ENCODE peak calls at places on chromosomes 13 and 19, in eight cellular contexts. One of them, this sample, is unnamed.

GRCh38 chr13:90545070-90545840 is 802.2 kb upstream of the MIR17HG start:
- DNase-seq in HCT116: no peak
- DNase-seq in sigmoid colon: no peak
- DNase-seq in esophagus muscularis mucosa: no peak
- DNase-seq in tibial nerve: no peak
- DNase-seq in GM12878: no peak
- DNase-seq in body of pancreas: no peak
- DNase-seq in HL-60: no peak
- DNase-seq in this sample: no peak

GRCh38 chr13:66210677-66211076 is 1019.5 kb downstream of the PCDH9 start:
- DNase-seq in sigmoid colon: no peak
- DNase-seq in HCT116: peak; percentile 63
- DNase-seq in HL-60: no peak
- DNase-seq in GM12878: no peak
- DNase-seq in esophagus muscularis mucosa: no peak
- DNase-seq in body of pancreas: no peak
- DNase-seq in tibial nerve: no peak
- DNase-seq in this sample: no peak

GRCh38 chr13:53007872-53008271 is 20.7 kb upstream of the OLFM4 start:
- DNase-seq in body of pancreas: no peak
- DNase-seq in GM12878: no peak
- DNase-seq in tibial nerve: no peak
- DNase-seq in sigmoid colon: no peak
- DNase-seq in HCT116: no peak
- DNase-seq in esophagus muscularis mucosa: peak; percentile 72
- DNase-seq in HL-60: peak; percentile 43
- DNase-seq in this sample: no peak

GRCh38 chr19:858868-859843 is at the start of gene CFD:
- DNase-seq in esophagus muscularis mucosa: no peak
- DNase-seq in sigmoid colon: peak; percentile 89
- DNase-seq in HL-60: peak; percentile 88
- DNase-seq in body of pancreas: no peak
- DNase-seq in tibial nerve: peak; percentile 70
- DNase-seq in HCT116: no peak
- DNase-seq in GM12878: no peak
- DNase-seq in this sample: peak; percentile 90

GRCh38 chr13:95438297-95438696 is 114.2 kb upstream of the CLDN10 start:
- DNase-seq in GM12878: no peak
- DNase-seq in sigmoid colon: no peak
- DNase-seq in esophagus muscularis mucosa: no peak
- DNase-seq in HCT116: no peak
- DNase-seq in tibial nerve: no peak
- DNase-seq in body of pancreas: no peak
- DNase-seq in HL-60: no peak
- DNase-seq in this sample: no peak

GRCh38 chr13:27171244-27171829 is at the start of gene USP12:
- DNase-seq in esophagus muscularis mucosa: no peak
- DNase-seq in sigmoid colon: no peak
- DNase-seq in HL-60: no peak
- DNase-seq in GM12878: no peak
- DNase-seq in tibial nerve: no peak
- DNase-seq in body of pancreas: no peak
- DNase-seq in HCT116: no peak
- DNase-seq in this sample: no peak

GRCh38 chr19:8666814-8667405 is 31.7 kb downstream of the ACTL9 start:
- DNase-seq in HL-60: no peak
- DNase-seq in sigmoid colon: no peak
- DNase-seq in body of pancreas: no peak
- DNase-seq in esophagus muscularis mucosa: no peak
- DNase-seq in GM12878: no peak
- DNase-seq in tibial nerve: no peak
- DNase-seq in HCT116: no peak
- DNase-seq in this sample: no peak

GRCh38 chr19:27392027-27392632 is 1820.8 kb downstream of the UQCRFS1 start:
- DNase-seq in body of pancreas: no peak
- DNase-seq in sigmoid colon: no peak
- DNase-seq in tibial nerve: peak; percentile 9
- DNase-seq in esophagus muscularis mucosa: no peak
- DNase-seq in HL-60: no peak
- DNase-seq in GM12878: no peak
- DNase-seq in HCT116: no peak
- DNase-seq in this sample: peak; percentile 2

GRCh38 chr13:98530236-98530635 is 46.7 kb downstream of the STK24 start:
- DNase-seq in HCT116: no peak
- DNase-seq in GM12878: no peak
- DNase-seq in tibial nerve: no peak
- DNase-seq in sigmoid colon: peak; percentile 7
- DNase-seq in esophagus muscularis mucosa: no peak
- DNase-seq in HL-60: no peak
- DNase-seq in body of pancreas: no peak
- DNase-seq in this sample: no peak

GRCh38 chr13:34853161-34853560 is 88.9 kb upstream of the NBEA start:
- DNase-seq in GM12878: no peak
- DNase-seq in sigmoid colon: no peak
- DNase-seq in tibial nerve: no peak
- DNase-seq in HCT116: no peak
- DNase-seq in body of pancreas: no peak
- DNase-seq in HL-60: no peak
- DNase-seq in esophagus muscularis mucosa: no peak
- DNase-seq in this sample: no peak

GRCh38 chr13:106492576-106493323 is 42.7 kb downstream of the EFNB2 start:
- DNase-seq in GM12878: no peak
- DNase-seq in HCT116: no peak
- DNase-seq in body of pancreas: no peak
- DNase-seq in esophagus muscularis mucosa: no peak
- DNase-seq in tibial nerve: no peak
- DNase-seq in sigmoid colon: no peak
- DNase-seq in HL-60: no peak
- DNase-seq in this sample: no peak

GRCh38 chr19:6070179-6071102 is 39.9 kb downstream of the RFX2 start:
- DNase-seq in body of pancreas: peak; percentile 0
- DNase-seq in GM12878: no peak
- DNase-seq in HL-60: no peak
- DNase-seq in sigmoid colon: no peak
- DNase-seq in tibial nerve: no peak
- DNase-seq in HCT116: no peak
- DNase-seq in esophagus muscularis mucosa: peak; percentile 39
- DNase-seq in this sample: no peak

GRCh38 chr13:98349731-98350305 is 172.7 kb upstream of the RNF113B start:
- DNase-seq in sigmoid colon: no peak
- DNase-seq in HCT116: no peak
- DNase-seq in tibial nerve: no peak
- DNase-seq in HL-60: peak; percentile 14
- DNase-seq in body of pancreas: peak; percentile 25
- DNase-seq in GM12878: no peak
- DNase-seq in esophagus muscularis mucosa: no peak
- DNase-seq in this sample: no peak

GRCh38 chr13:113647351-113648217 is 10.4 kb downstream of the ATP4B start:
- DNase-seq in HL-60: peak; percentile 34
- DNase-seq in sigmoid colon: peak; percentile 95
- DNase-seq in GM12878: no peak
- DNase-seq in esophagus muscularis mucosa: no peak
- DNase-seq in HCT116: peak; percentile 19
- DNase-seq in body of pancreas: peak; percentile 98
- DNase-seq in tibial nerve: peak; percentile 79
- DNase-seq in this sample: peak; percentile 76

GRCh38 chr19:55624109-55625003 is at the start of gene ZNF784:
- DNase-seq in sigmoid colon: peak; percentile 97
- DNase-seq in esophagus muscularis mucosa: peak; percentile 98
- DNase-seq in tibial nerve: peak; percentile 92
- DNase-seq in HCT116: peak; percentile 85
- DNase-seq in body of pancreas: peak; percentile 95
- DNase-seq in GM12878: no peak
- DNase-seq in HL-60: peak; percentile 88
- DNase-seq in this sample: peak; percentile 97

GRCh38 chr13:38954291-38954690 is 36.3 kb downstream of the STOML3 start:
- DNase-seq in HL-60: no peak
- DNase-seq in sigmoid colon: no peak
- DNase-seq in GM12878: no peak
- DNase-seq in esophagus muscularis mucosa: no peak
- DNase-seq in HCT116: no peak
- DNase-seq in tibial nerve: no peak
- DNase-seq in body of pancreas: no peak
- DNase-seq in this sample: no peak

GRCh38 chr13:50672025-50672424 is 171.5 kb downstream of the DLEU7 start:
- DNase-seq in tibial nerve: no peak
- DNase-seq in HL-60: no peak
- DNase-seq in GM12878: no peak
- DNase-seq in HCT116: no peak
- DNase-seq in body of pancreas: peak; percentile 57
- DNase-seq in esophagus muscularis mucosa: no peak
- DNase-seq in sigmoid colon: no peak
- DNase-seq in this sample: no peak
- H3K27ac ChIP-seq in tibial nerve: no peak overlapping the region
- H3K27ac ChIP-seq in HL-60: no peak overlapping the region
- H3K27ac ChIP-seq in GM12878: no peak overlapping the region
- H3K27ac ChIP-seq in HCT116: no peak overlapping the region
- H3K27ac ChIP-seq in body of pancreas: no peak overlapping the region
- H3K27ac ChIP-seq in esophagus muscularis mucosa: no peak overlapping the region
- H3K27ac ChIP-seq in sigmoid colon: no peak overlapping the region
- H3K27ac ChIP-seq in this sample: no peak overlapping the region

GRCh38 chr19:2900296-2901252 is at the start of gene ZNF57:
- DNase-seq in esophagus muscularis mucosa: peak; percentile 100
- DNase-seq in body of pancreas: peak; percentile 100
- DNase-seq in tibial nerve: peak; percentile 100
- DNase-seq in HCT116: peak; percentile 98
- DNase-seq in sigmoid colon: peak; percentile 100
- DNase-seq in HL-60: peak; percentile 95
- DNase-seq in GM12878: peak; percentile 92
- DNase-seq in this sample: peak; percentile 100
- H3K27ac ChIP-seq in esophagus muscularis mucosa: peak within 1 kb of the TSS; percentile 79
- H3K27ac ChIP-seq in body of pancreas: peak within 1 kb of the TSS; percentile 80
- H3K27ac ChIP-seq in tibial nerve: peak within 1 kb of the TSS; percentile 83
- H3K27ac ChIP-seq in HCT116: peak within 1 kb of the TSS; percentile 68
- H3K27ac ChIP-seq in sigmoid colon: peak within 1 kb of the TSS; percentile 88
- H3K27ac ChIP-seq in HL-60: peak within 1 kb of the TSS; percentile 38
- H3K27ac ChIP-seq in GM12878: peak within 1 kb of the TSS; percentile 79
- H3K27ac ChIP-seq in this sample: peak within 1 kb of the TSS; percentile 79

DNA sequence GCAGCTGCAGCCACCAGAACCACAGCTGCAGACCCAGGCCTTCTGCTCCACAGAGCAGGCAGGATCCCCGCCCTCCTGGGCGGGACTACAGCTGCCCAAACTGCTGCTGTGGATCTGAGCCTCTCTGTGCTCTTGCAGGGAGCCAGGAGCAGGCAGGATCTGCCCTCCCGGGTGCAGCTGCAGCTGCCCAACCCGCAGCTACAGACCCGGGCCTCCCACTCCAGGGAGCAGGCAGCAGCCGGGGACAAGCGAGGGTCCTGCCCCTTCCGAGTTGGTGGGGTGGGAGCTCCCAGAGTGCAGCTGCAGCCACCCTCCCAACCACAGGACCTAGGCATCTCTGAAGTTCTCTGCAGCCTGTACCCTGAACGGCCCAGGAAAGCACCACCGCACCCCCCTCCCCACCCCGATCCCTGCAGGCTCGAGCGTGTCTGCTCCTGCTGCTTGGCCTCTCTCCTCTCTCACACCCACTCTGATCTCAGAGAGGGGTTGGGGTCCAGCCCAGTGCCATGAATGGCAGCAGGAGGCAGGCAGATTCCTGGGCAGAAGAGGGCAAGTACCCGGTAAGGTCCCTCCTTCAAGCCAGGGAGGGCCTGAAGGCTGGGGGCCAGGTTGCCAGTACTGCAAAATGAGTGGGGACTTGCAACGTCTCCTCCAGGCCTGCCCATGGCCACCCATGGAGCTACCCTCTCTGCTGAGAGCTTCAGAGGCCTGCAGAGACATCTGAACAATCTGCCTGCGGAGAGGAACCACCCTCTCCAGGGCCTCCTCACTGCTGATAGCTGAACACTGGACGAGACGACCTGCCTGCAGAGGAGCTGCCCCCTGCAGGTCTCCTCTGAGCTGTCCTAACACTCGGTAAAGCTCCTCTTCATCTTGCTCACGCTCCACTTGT is 16.4 kb upstream of the EMP3 start:
- DNase-seq in HL-60: peak; percentile 35
- DNase-seq in body of pancreas: no peak
- DNase-seq in HCT116: no peak
- DNase-seq in GM12878: no peak
- DNase-seq in tibial nerve: no peak
- DNase-seq in sigmoid colon: no peak
- DNase-seq in esophagus muscularis mucosa: no peak
- DNase-seq in this sample: no peak
- H3K27ac ChIP-seq in HL-60: no peak overlapping the region
- H3K27ac ChIP-seq in body of pancreas: no peak overlapping the region
- H3K27ac ChIP-seq in HCT116: no peak overlapping the region
- H3K27ac ChIP-seq in GM12878: no peak overlapping the region
- H3K27ac ChIP-seq in tibial nerve: no peak overlapping the region
- H3K27ac ChIP-seq in sigmoid colon: no peak overlapping the region
- H3K27ac ChIP-seq in esophagus muscularis mucosa: no peak overlapping the region
- H3K27ac ChIP-seq in this sample: no peak overlapping the region

GRCh38 chr19:38331728-38332127 is 3.9 kb upstream of the CATSPERG start:
- DNase-seq in tibial nerve: no peak
- DNase-seq in esophagus muscularis mucosa: no peak
- DNase-seq in sigmoid colon: no peak
- DNase-seq in body of pancreas: no peak
- DNase-seq in GM12878: no peak
- DNase-seq in HCT116: no peak
- DNase-seq in HL-60: no peak
- DNase-seq in this sample: no peak

GRCh38 chr19:38335949-38336637 is 463 bp downstream of the CATSPERG start:
- DNase-seq in body of pancreas: peak; percentile 94
- DNase-seq in tibial nerve: peak; percentile 84
- DNase-seq in HCT116: peak; percentile 91
- DNase-seq in sigmoid colon: peak; percentile 99
- DNase-seq in esophagus muscularis mucosa: peak; percentile 99
- DNase-seq in HL-60: peak; percentile 98
- DNase-seq in GM12878: peak; percentile 80
- DNase-seq in this sample: peak; percentile 97

GRCh38 chr19:38340927-38341326 is 5.3 kb downstream of the CATSPERG start:
- DNase-seq in body of pancreas: no peak
- DNase-seq in HL-60: no peak
- DNase-seq in HCT116: no peak
- DNase-seq in tibial nerve: no peak
- DNase-seq in esophagus muscularis mucosa: no peak
- DNase-seq in sigmoid colon: no peak
- DNase-seq in GM12878: no peak
- DNase-seq in this sample: no peak

GRCh38 chr19:38337360-38337653 is 1.7 kb downstream of the CATSPERG start:
- DNase-seq in esophagus muscularis mucosa: no peak
- DNase-seq in GM12878: no peak
- DNase-seq in HL-60: no peak
- DNase-seq in sigmoid colon: no peak
- DNase-seq in tibial nerve: no peak
- DNase-seq in HCT116: no peak
- DNase-seq in body of pancreas: no peak
- DNase-seq in this sample: no peak

DNA sequence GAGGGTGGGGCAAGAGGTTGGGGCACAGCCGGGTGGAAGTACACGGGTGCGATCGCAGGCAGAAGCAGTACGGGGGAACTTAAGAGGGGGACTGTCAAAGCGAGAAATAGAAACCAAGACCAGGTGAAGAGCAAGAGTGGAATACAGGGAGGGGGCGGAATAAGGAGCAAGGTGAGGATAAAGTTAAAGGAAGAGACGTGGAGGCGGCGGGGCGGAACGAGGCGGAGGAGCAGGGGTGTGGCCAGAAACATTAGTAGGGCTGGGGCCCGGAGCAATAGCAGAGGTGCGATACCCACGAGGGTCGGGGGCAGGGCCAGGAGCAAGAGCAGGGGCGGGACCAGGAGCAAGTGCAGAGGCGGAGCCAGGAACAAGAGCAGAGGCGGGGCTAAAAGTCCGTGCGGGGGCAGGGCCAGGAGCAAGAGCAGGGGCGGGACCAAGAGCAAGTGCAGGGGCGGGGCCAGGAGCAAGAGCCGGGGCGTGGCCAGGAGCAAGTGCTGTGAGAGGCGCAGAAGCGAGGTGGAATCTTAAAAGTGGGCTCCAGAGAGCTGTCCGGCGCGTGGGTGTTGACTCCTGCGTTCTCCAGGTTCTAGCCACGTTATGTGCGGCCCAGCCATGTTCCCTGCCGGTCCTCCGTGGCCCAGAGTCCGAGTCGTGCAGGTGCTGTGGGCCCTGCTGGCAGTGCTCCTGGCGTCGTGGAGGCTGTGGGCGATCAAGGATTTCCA is 1.2 kb downstream of the CATSPERG start:
- DNase-seq in GM12878: peak; percentile 88
- DNase-seq in esophagus muscularis mucosa: peak; percentile 99
- DNase-seq in body of pancreas: peak; percentile 98
- DNase-seq in HL-60: peak; percentile 97
- DNase-seq in HCT116: peak; percentile 93
- DNase-seq in sigmoid colon: peak; percentile 98
- DNase-seq in tibial nerve: peak; percentile 91
- DNase-seq in this sample: peak; percentile 96
- H3K27ac ChIP-seq in GM12878: peak overlapping the region; percentile 91
- H3K27ac ChIP-seq in esophagus muscularis mucosa: peak overlapping the region; percentile 99
- H3K27ac ChIP-seq in body of pancreas: peak overlapping the region; percentile 68
- H3K27ac ChIP-seq in HL-60: peak overlapping the region; percentile 84
- H3K27ac ChIP-seq in HCT116: peak overlapping the region; percentile 71
- H3K27ac ChIP-seq in sigmoid colon: peak overlapping the region; percentile 96
- H3K27ac ChIP-seq in tibial nerve: peak overlapping the region; percentile 86
- H3K27ac ChIP-seq in this sample: peak overlapping the region; percentile 96

This sample was measured in psoas muscle.